ENCODE peak calls at places on chromosomes 16 and 17, in seven cellular contexts. R is HFF-Myc; C is NCI-H1092; Y is stimulated activated CD4-positive, alpha-beta T cell treated with anti-CD3 and anti-CD28 coated beads, Interleukin-15, amount 100 ng/mL, for 48 hours; A is heart left ventricle; P is astrocyte; X is NCI-H446. I is an unnamed sample.
A peak's percentile ranks its signal among the peaks of the same experiment; 100 is the strongest.

GRCh38 chr16:5006348-5007193 is 27.2 kb downstream of the NAGPA start:
- DNase-seq in C (no peak), P (no peak), Y (no peak), R (no peak), X (no peak), A (no peak), I (no peak)

GRCh38 chr16:17743578-17743977 is 272.8 kb upstream of the XYLT1 start:
- DNase-seq in A (no peak), R (no peak), P (no peak), C (no peak), Y (no peak), X (no peak), I (no peak)

GRCh38 chr16:70523621-70524405 is at the start of gene SF3B3:
- DNase-seq in P (no peak), R (no peak), C (peak; percentile 75), X (peak; percentile 80), Y (peak; percentile 61), A (peak; percentile 77), I (peak; percentile 73)

GRCh38 chr16:14015948-14016347 is 55.2 kb upstream of the MRTFB start:
- DNase-seq in A (peak; percentile 54), Y (no peak), X (no peak), P (peak; percentile 79), R (peak; percentile 89), C (no peak), I (no peak)

GRCh38 chr16:15403392-15403995 is 7.9 kb downstream of the MPV17L start:
- DNase-seq in R (no peak), A (no peak), Y (no peak), X (no peak), C (no peak), P (no peak), I (no peak)

GRCh38 chr17:79836952-79837887 is 2.0 kb downstream of the CBX4 start:
- DNase-seq in A (peak; percentile 90), Y (no peak), C (no peak), P (peak; percentile 53), X (no peak), R (no peak), I (no peak)

GRCh38 chr17:28737770-28738679 is 5.8 kb upstream of the TRAF4 start:
- DNase-seq in P (no peak), C (no peak), Y (no peak), X (no peak), A (no peak), R (no peak), I (peak; percentile 30)

GRCh38 chr17:57945999-57946797 is 9.0 kb downstream of the CUEDC1 start:
- DNase-seq in R (no peak), C (no peak), P (peak; percentile 55), X (no peak), A (peak; percentile 8), Y (no peak), I (no peak)

GRCh38 chr16:89022051-89022836 is 45.2 kb upstream of the CBFA2T3 start:
- DNase-seq in A (no peak), X (no peak), C (no peak), Y (no peak), R (no peak), P (no peak), I (no peak)

GRCh38 chr16:88759245-88759975 is 25.6 kb downstream of the PIEZO1 start:
- DNase-seq in C (no peak), P (no peak), A (no peak), X (no peak), R (no peak), Y (no peak), I (no peak)

GRCh38 chr17:78583091-78583490 is 5.9 kb upstream of the DNAH17 start:
- DNase-seq in X (no peak), P (no peak), C (no peak), Y (no peak), A (no peak), R (no peak), I (no peak)

GRCh38 chr17:17196776-17197175 is 9.4 kb downstream of the PLD6 start:
- DNase-seq in Y (no peak), C (no peak), X (no peak), R (no peak), P (no peak), A (no peak), I (no peak)

GRCh38 chr16:17161034-17161433 is 309.7 kb downstream of the XYLT1 start:
- DNase-seq in X (peak; percentile 66), A (no peak), Y (no peak), C (peak; percentile 35), R (no peak), P (no peak), I (no peak)

GRCh38 chr17:56416682-56417351 is 176.7 kb upstream of the NOG start:
- DNase-seq in C (no peak), R (no peak), A (no peak), P (no peak), Y (no peak), X (no peak), I (no peak)

GRCh38 chr16:24986512-24987303 is 28.5 kb downstream of the ARHGAP17 start:
- DNase-seq in R (no peak), C (no peak), P (peak; percentile 89), X (peak; percentile 17), Y (no peak), A (peak; percentile 77), I (no peak)

GRCh38 chr17:80507965-80508364 is 31.6 kb upstream of the NPTX1 start:
- DNase-seq in R (no peak), Y (no peak), P (no peak), C (no peak), A (no peak), X (no peak), I (no peak)

GRCh38 chr17:64380985-64381384 is 9.7 kb downstream of the PECAM1 start:
- DNase-seq in A (no peak), C (no peak), X (no peak), R (no peak), P (no peak), Y (no peak), I (no peak)

GRCh38 chr17:81866440-81867122 is 4.6 kb downstream of the ARHGDIA start:
- DNase-seq in P (no peak), A (no peak), C (no peak), R (no peak), Y (no peak), X (no peak), I (peak; percentile 31)

GRCh38 chr16:12146966-12147365 is 170.4 kb downstream of the SNX29 start:
- DNase-seq in C (no peak), Y (no peak), X (no peak), P (no peak), A (no peak), R (no peak), I (no peak)

GRCh38 chr17:77725851-77726250 is 232.7 kb upstream of the TNRC6C start:
- DNase-seq in A (no peak), X (no peak), C (no peak), Y (no peak), R (no peak), P (no peak), I (no peak)

GRCh38 chr17:29581583-29582253 is 7.7 kb downstream of the GIT1 start:
- DNase-seq in P (no peak), A (peak; percentile 32), X (no peak), Y (no peak), C (no peak), R (no peak), I (no peak)

GRCh38 chr17:39175695-39176093 is 9.7 kb upstream of the ARL5C start:
- DNase-seq in R (no peak), C (no peak), A (no peak), P (no peak), X (no peak), Y (no peak), I (no peak)

GRCh38 chr16:3431779-3432219 is 11.5 kb downstream of the ZNF597 start:
- DNase-seq in X (no peak), P (peak; percentile 28), A (peak; percentile 71), Y (peak; percentile 54), C (no peak), R (no peak), I (no peak)

GRCh38 chr17:5885336-5885735 is 184.8 kb upstream of the WSCD1 start:
- DNase-seq in R (no peak), P (no peak), Y (no peak), A (no peak), X (no peak), C (no peak), I (no peak)

GRCh38 chr16:86585821-86586611 is 7.7 kb downstream of the FOXL1 start:
- DNase-seq in C (no peak), Y (no peak), X (no peak), P (peak; percentile 90), A (no peak), R (no peak), I (no peak)

GRCh38 chr17:68355093-68355492 is 63.8 kb downstream of the ARSG start:
- DNase-seq in C (no peak), Y (no peak), X (no peak), A (no peak), R (no peak), P (peak; percentile 62), I (no peak)

GRCh38 chr16:80744856-80745255 is 59.5 kb downstream of the CDYL2 start:
- DNase-seq in P (no peak), R (no peak), Y (no peak), X (no peak), A (no peak), C (no peak), I (no peak)

GRCh38 chr17:82283208-82283749 is 9.8 kb upstream of the CSNK1D start:
- DNase-seq in P (peak; percentile 71), C (peak; percentile 41), R (no peak), A (no peak), Y (peak; percentile 52), X (peak; percentile 20), I (no peak)

GRCh38 chr16:77171750-77172635 is 19.0 kb upstream of the MON1B start:
- DNase-seq in P (peak; percentile 22), X (peak; percentile 26), Y (no peak), C (peak; percentile 65), A (no peak), R (peak; percentile 41), I (peak; percentile 53)

GRCh38 chr16:79748629-79749028 is 148.1 kb upstream of the MAF start:
- DNase-seq in A (no peak), P (no peak), X (no peak), C (no peak), Y (no peak), R (no peak), I (no peak)

I was measured in D341Med.